ENCODE peak calls at places on chromosomes 3 and 15, in seven cellular contexts. One of them, this sample, is unnamed.

GRCh38 chr3:128353991-128354687 is 112.6 kb downstream of the DNAJB8 start:
- DNase-seq in mucosa of gallbladder: no peak
- DNase-seq in cardiac fibroblast: peak
- DNase-seq in upper lobe of left lung: no peak
- DNase-seq in non-pigmented ciliary epithelial cell: no peak
- DNase-seq in activated T-helper 1 cell treated with anti-CD3 and anti-CD28 coated beads, Interleukin-2, amount 50 U/mL, for 16 hours: no peak
- DNase-seq in A549: no peak
- DNase-seq in this sample: no peak

GRCh38 chr3:59880717-59881116 is 830.9 kb upstream of the CFAP20DC start:
- DNase-seq in mucosa of gallbladder: no peak
- DNase-seq in cardiac fibroblast: no peak
- DNase-seq in upper lobe of left lung: no peak
- DNase-seq in non-pigmented ciliary epithelial cell: no peak
- DNase-seq in activated T-helper 1 cell treated with anti-CD3 and anti-CD28 coated beads, Interleukin-2, amount 50 U/mL, for 16 hours: no peak
- DNase-seq in A549: no peak
- DNase-seq in this sample: no peak

GRCh38 chr3:97999103-97999502 is 26.9 kb upstream of the RIOX2 start:
- DNase-seq in mucosa of gallbladder: no peak
- DNase-seq in cardiac fibroblast: no peak
- DNase-seq in upper lobe of left lung: no peak
- DNase-seq in non-pigmented ciliary epithelial cell: no peak
- DNase-seq in activated T-helper 1 cell treated with anti-CD3 and anti-CD28 coated beads, Interleukin-2, amount 50 U/mL, for 16 hours: no peak
- DNase-seq in A549: no peak
- DNase-seq in this sample: no peak

GRCh38 chr15:90988249-90988648 is 6.1 kb downstream of the PRC1 start:
- DNase-seq in mucosa of gallbladder: no peak
- DNase-seq in cardiac fibroblast: no peak
- DNase-seq in upper lobe of left lung: no peak
- DNase-seq in non-pigmented ciliary epithelial cell: no peak
- DNase-seq in activated T-helper 1 cell treated with anti-CD3 and anti-CD28 coated beads, Interleukin-2, amount 50 U/mL, for 16 hours: no peak
- DNase-seq in A549: no peak
- DNase-seq in this sample: no peak

GRCh38 chr3:2024713-2025112 is 74.0 kb upstream of the CNTN4 start:
- DNase-seq in mucosa of gallbladder: no peak
- DNase-seq in cardiac fibroblast: no peak
- DNase-seq in upper lobe of left lung: no peak
- DNase-seq in non-pigmented ciliary epithelial cell: no peak
- DNase-seq in activated T-helper 1 cell treated with anti-CD3 and anti-CD28 coated beads, Interleukin-2, amount 50 U/mL, for 16 hours: no peak
- DNase-seq in A549: no peak
- DNase-seq in this sample: no peak

GRCh38 chr15:40582726-40583246 is 11.3 kb upstream of the KNL1 start:
- DNase-seq in mucosa of gallbladder: peak
- DNase-seq in cardiac fibroblast: no peak
- DNase-seq in upper lobe of left lung: no peak
- DNase-seq in non-pigmented ciliary epithelial cell: no peak
- DNase-seq in activated T-helper 1 cell treated with anti-CD3 and anti-CD28 coated beads, Interleukin-2, amount 50 U/mL, for 16 hours: no peak
- DNase-seq in A549: peak
- DNase-seq in this sample: no peak

GRCh38 chr15:40782609-40783227 is 12.9 kb downstream of the C15orf62 start:
- DNase-seq in mucosa of gallbladder: peak
- DNase-seq in cardiac fibroblast: no peak
- DNase-seq in upper lobe of left lung: peak
- DNase-seq in non-pigmented ciliary epithelial cell: no peak
- DNase-seq in activated T-helper 1 cell treated with anti-CD3 and anti-CD28 coated beads, Interleukin-2, amount 50 U/mL, for 16 hours: peak
- DNase-seq in A549: peak
- DNase-seq in this sample: peak

GRCh38 chr3:189941679-189942078 is 179.0 kb downstream of the P3H2 start:
- DNase-seq in mucosa of gallbladder: no peak
- DNase-seq in cardiac fibroblast: no peak
- DNase-seq in upper lobe of left lung: no peak
- DNase-seq in non-pigmented ciliary epithelial cell: peak
- DNase-seq in activated T-helper 1 cell treated with anti-CD3 and anti-CD28 coated beads, Interleukin-2, amount 50 U/mL, for 16 hours: no peak
- DNase-seq in A549: peak
- DNase-seq in this sample: no peak

GRCh38 chr15:50210462-50211264 is 28.7 kb downstream of the SLC27A2 start:
- DNase-seq in mucosa of gallbladder: peak
- DNase-seq in cardiac fibroblast: no peak
- DNase-seq in upper lobe of left lung: no peak
- DNase-seq in non-pigmented ciliary epithelial cell: no peak
- DNase-seq in activated T-helper 1 cell treated with anti-CD3 and anti-CD28 coated beads, Interleukin-2, amount 50 U/mL, for 16 hours: no peak
- DNase-seq in A549: no peak
- DNase-seq in this sample: no peak

GRCh38 chr3:125967156-125967555 is 1.8 kb upstream of the ROPN1B start:
- DNase-seq in mucosa of gallbladder: no peak
- DNase-seq in cardiac fibroblast: no peak
- DNase-seq in upper lobe of left lung: no peak
- DNase-seq in non-pigmented ciliary epithelial cell: no peak
- DNase-seq in activated T-helper 1 cell treated with anti-CD3 and anti-CD28 coated beads, Interleukin-2, amount 50 U/mL, for 16 hours: no peak
- DNase-seq in A549: no peak
- DNase-seq in this sample: no peak

GRCh38 chr15:90364251-90364650 is 12.2 kb downstream of the ZNF774 start:
- DNase-seq in mucosa of gallbladder: no peak
- DNase-seq in cardiac fibroblast: peak
- DNase-seq in upper lobe of left lung: no peak
- DNase-seq in non-pigmented ciliary epithelial cell: peak
- DNase-seq in activated T-helper 1 cell treated with anti-CD3 and anti-CD28 coated beads, Interleukin-2, amount 50 U/mL, for 16 hours: no peak
- DNase-seq in A549: no peak
- DNase-seq in this sample: no peak

GRCh38 chr15:51861557-51862350 is 32.3 kb downstream of the TMOD3 start:
- DNase-seq in mucosa of gallbladder: no peak
- DNase-seq in cardiac fibroblast: no peak
- DNase-seq in upper lobe of left lung: no peak
- DNase-seq in non-pigmented ciliary epithelial cell: no peak
- DNase-seq in activated T-helper 1 cell treated with anti-CD3 and anti-CD28 coated beads, Interleukin-2, amount 50 U/mL, for 16 hours: peak
- DNase-seq in A549: no peak
- DNase-seq in this sample: no peak

GRCh38 chr15:64837502-64837901 is 4.2 kb upstream of the PLEKHO2 start:
- DNase-seq in mucosa of gallbladder: no peak
- DNase-seq in cardiac fibroblast: no peak
- DNase-seq in upper lobe of left lung: no peak
- DNase-seq in non-pigmented ciliary epithelial cell: no peak
- DNase-seq in activated T-helper 1 cell treated with anti-CD3 and anti-CD28 coated beads, Interleukin-2, amount 50 U/mL, for 16 hours: no peak
- DNase-seq in A549: no peak
- DNase-seq in this sample: no peak

GRCh38 chr3:184360070-184360833 is 1.2 kb downstream of the CLCN2 start:
- DNase-seq in mucosa of gallbladder: no peak
- DNase-seq in cardiac fibroblast: no peak
- DNase-seq in upper lobe of left lung: no peak
- DNase-seq in non-pigmented ciliary epithelial cell: no peak
- DNase-seq in activated T-helper 1 cell treated with anti-CD3 and anti-CD28 coated beads, Interleukin-2, amount 50 U/mL, for 16 hours: no peak
- DNase-seq in A549: no peak
- DNase-seq in this sample: no peak

GRCh38 chr3:32276279-32276841 is 37.9 kb downstream of the CMTM8 start:
- DNase-seq in mucosa of gallbladder: no peak
- DNase-seq in cardiac fibroblast: peak
- DNase-seq in upper lobe of left lung: no peak
- DNase-seq in non-pigmented ciliary epithelial cell: no peak
- DNase-seq in activated T-helper 1 cell treated with anti-CD3 and anti-CD28 coated beads, Interleukin-2, amount 50 U/mL, for 16 hours: no peak
- DNase-seq in A549: no peak
- DNase-seq in this sample: no peak

GRCh38 chr3:110533089-110533488 is 538.5 kb upstream of the NECTIN3 start:
- DNase-seq in mucosa of gallbladder: no peak
- DNase-seq in cardiac fibroblast: peak
- DNase-seq in upper lobe of left lung: no peak
- DNase-seq in non-pigmented ciliary epithelial cell: no peak
- DNase-seq in activated T-helper 1 cell treated with anti-CD3 and anti-CD28 coated beads, Interleukin-2, amount 50 U/mL, for 16 hours: no peak
- DNase-seq in A549: no peak
- DNase-seq in this sample: no peak

GRCh38 chr3:162302983-162303624 is 806.5 kb downstream of the OTOL1 start:
- DNase-seq in mucosa of gallbladder: no peak
- DNase-seq in cardiac fibroblast: peak
- DNase-seq in upper lobe of left lung: no peak
- DNase-seq in non-pigmented ciliary epithelial cell: no peak
- DNase-seq in activated T-helper 1 cell treated with anti-CD3 and anti-CD28 coated beads, Interleukin-2, amount 50 U/mL, for 16 hours: no peak
- DNase-seq in A549: no peak
- DNase-seq in this sample: no peak

GRCh38 chr3:4421121-4421520 is 45.9 kb downstream of the SUMF1 start:
- DNase-seq in mucosa of gallbladder: no peak
- DNase-seq in cardiac fibroblast: peak
- DNase-seq in upper lobe of left lung: no peak
- DNase-seq in non-pigmented ciliary epithelial cell: peak
- DNase-seq in activated T-helper 1 cell treated with anti-CD3 and anti-CD28 coated beads, Interleukin-2, amount 50 U/mL, for 16 hours: no peak
- DNase-seq in A549: peak
- DNase-seq in this sample: no peak

GRCh38 chr15:59170295-59170881 is 36.3 kb upstream of the LDHAL6B start:
- DNase-seq in mucosa of gallbladder: peak
- DNase-seq in cardiac fibroblast: peak
- DNase-seq in upper lobe of left lung: no peak
- DNase-seq in non-pigmented ciliary epithelial cell: no peak
- DNase-seq in activated T-helper 1 cell treated with anti-CD3 and anti-CD28 coated beads, Interleukin-2, amount 50 U/mL, for 16 hours: no peak
- DNase-seq in A549: no peak
- DNase-seq in this sample: no peak

GRCh38 chr3:86249833-86250232 is 741.1 kb downstream of the VGLL3 start:
- DNase-seq in mucosa of gallbladder: no peak
- DNase-seq in cardiac fibroblast: no peak
- DNase-seq in upper lobe of left lung: no peak
- DNase-seq in non-pigmented ciliary epithelial cell: no peak
- DNase-seq in activated T-helper 1 cell treated with anti-CD3 and anti-CD28 coated beads, Interleukin-2, amount 50 U/mL, for 16 hours: no peak
- DNase-seq in A549: no peak
- DNase-seq in this sample: no peak